ENCODE peak calls at places on chromosomes 2 and 18, in seven cellular contexts. K, W, Q, X, J, G and F are unnamed samples. For H3K36me3 and H3K4me1, the result is how much of the 10 kb centered on the place peaks cover.

GRCh38 chr2:203728321-203728720 is 21.9 kb downstream of the CD28 start:
- DNase-seq in X (peak), Q (no peak), W (no peak), J (no peak), G (no peak), K (no peak), F (no peak)

GRCh38 chr2:168716839-168717238 is 85.6 kb upstream of the NOSTRIN start:
- DNase-seq in X (no peak), J (no peak), Q (no peak), G (no peak), K (no peak), W (no peak), F (no peak)

GRCh38 chr2:43136862-43137261 is 89.5 kb downstream of the ZFP36L2 start:
- DNase-seq in G (no peak), J (no peak), W (no peak), Q (peak), K (no peak), X (no peak), F (peak)

GRCh38 chr2:20451346-20451745 is 4.5 kb downstream of the RHOB start:
- DNase-seq in W (no peak), G (no peak), X (peak), J (no peak), K (peak), Q (no peak), F (no peak)

GRCh38 chr2:160282063-160282580 is 82.0 kb upstream of the ITGB6 start:
- DNase-seq in G (no peak), X (no peak), Q (no peak), K (no peak), W (no peak), J (no peak), F (no peak)

GRCh38 chr2:231810905-231811304 is 24.7 kb downstream of the COPS7B start:
- DNase-seq in X (no peak), K (peak), J (no peak), G (no peak), W (no peak), Q (no peak), F (no peak)

GRCh38 chr2:85400023-85400422 is 10.1 kb downstream of the CAPG start:
- DNase-seq in Q (no peak), W (no peak), J (no peak), G (no peak), K (no peak), X (no peak), F (no peak)

GRCh38 chr18:76589309-76589708 is 94.3 kb upstream of the ZNF516 start:
- DNase-seq in G (no peak), K (no peak), X (no peak), Q (no peak), J (no peak), W (no peak), F (no peak)

GRCh38 chr2:3282056-3282998 is 95.3 kb downstream of the EIPR1 start:
- DNase-seq in K (peak), W (peak), X (no peak), J (no peak), G (peak), Q (no peak), F (no peak)

GRCh38 chr18:57910817-57911216 is 107.7 kb upstream of the ATP8B1 start:
- DNase-seq in G (no peak), Q (no peak), W (no peak), X (no peak), K (no peak), J (no peak), F (no peak)

GRCh38 chr2:183665403-183665802 is 541.2 kb downstream of the NUP35 start:
- DNase-seq in K (no peak), J (no peak), Q (no peak), W (no peak), G (no peak), X (no peak), F (no peak)

GRCh38 chr2:182594286-182594685 is 121.8 kb upstream of the DNAJC10 start:
- DNase-seq in Q (no peak), G (no peak), J (no peak), X (no peak), W (no peak), K (peak), F (no peak)

GRCh38 chr2:232211743-232212686 is 166.5 kb upstream of the ALPP start:
- DNase-seq in Q (no peak), X (no peak), W (no peak), K (no peak), J (no peak), G (no peak), F (no peak)

GRCh38 chr2:205925373-205926337 is 160.3 kb downstream of the INO80D start:
- DNase-seq in Q (peak), G (peak), X (peak), W (peak), J (no peak), K (peak), F (peak)

GRCh38 chr2:98460573-98461560 is 16.2 kb downstream of the INPP4A start:
- DNase-seq in X (no peak), J (no peak), W (no peak), Q (peak), G (no peak), K (no peak), F (no peak)

GRCh38 chr2:17912266-17912691 is 33.8 kb downstream of the KCNS3 start:
- DNase-seq in W (no peak), G (peak), Q (no peak), K (no peak), J (no peak), X (no peak), F (no peak)

GRCh38 chr18:21386523-21387240 is 144.7 kb downstream of the GREB1L start:
- DNase-seq in Q (no peak), K (no peak), X (no peak), J (no peak), W (no peak), G (no peak), F (no peak)

GRCh38 chr18:34990571-34990970 is 50.6 kb upstream of the MAPRE2 start:
- DNase-seq in W (peak), J (no peak), X (peak), G (peak), Q (no peak), K (peak), F (no peak)

GRCh38 chr2:46828039-46828438 is 87.6 kb downstream of the MCFD2 start:
- DNase-seq in K (no peak), J (no peak), Q (no peak), X (no peak), G (no peak), W (no peak), F (no peak)

GRCh38 chr18:73614812-73615211 is 532.8 kb downstream of the FBXO15 start:
- DNase-seq in Q (no peak), J (no peak), K (peak), X (no peak), G (no peak), W (no peak), F (no peak)

GRCh38 chr2:135688002-135688401 is 53.7 kb upstream of the UBXN4 start:
- DNase-seq in J (no peak), K (peak), G (no peak), W (no peak), X (no peak), Q (no peak), F (no peak)

GRCh38 chr2:101003278-101003775 is 1.2 kb downstream of the RPL31 start:
- DNase-seq in K (peak), Q (no peak), J (no peak), X (peak), W (no peak), G (no peak), F (peak)
- H3K36me3 ChIP-seq in K (under half), Q (under half), J (under half), X (under half), W (under half), G (under half), F (under half)

GRCh38 chr2:28694364-28694763 is 57.3 kb upstream of the PPP1CB start:
- DNase-seq in K (no peak), Q (no peak), W (no peak), J (no peak), X (no peak), G (no peak), F (no peak)

GRCh38 chr2:28693223-28693622 is 58.4 kb upstream of the PPP1CB start:
- DNase-seq in W (no peak), Q (no peak), G (no peak), X (no peak), K (no peak), J (no peak), F (no peak)

GRCh38 chr2:28696261-28696660 is 55.4 kb upstream of the PPP1CB start:
- DNase-seq in K (no peak), G (no peak), J (no peak), Q (no peak), X (no peak), W (no peak), F (no peak)

GRCh38 chr2:28697602-28698149 is 54.0 kb upstream of the PPP1CB start:
- DNase-seq in X (no peak), W (no peak), J (no peak), Q (no peak), G (no peak), K (no peak), F (no peak)

DNA sequence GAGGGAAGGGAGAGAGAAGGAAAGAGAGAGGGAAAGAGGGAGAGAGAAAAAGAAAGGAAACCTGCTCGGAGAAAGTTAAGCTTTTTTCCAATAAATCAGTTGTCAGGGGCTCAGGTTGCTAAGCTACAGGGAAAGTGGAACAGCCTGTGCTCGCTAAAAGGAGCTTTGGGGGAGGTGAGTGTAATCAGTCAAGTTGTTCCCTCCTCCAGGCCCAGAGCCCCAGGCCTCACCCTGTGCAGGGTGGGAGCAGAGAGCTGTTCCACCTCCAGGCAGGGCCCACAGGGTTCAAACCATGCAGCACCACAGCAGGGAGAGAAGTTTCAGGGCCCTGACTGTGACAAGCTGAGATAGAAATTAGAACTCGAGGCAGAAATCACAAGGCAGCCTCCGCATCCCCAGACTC is 56.4 kb upstream of the PPP1CB start:
- DNase-seq in K (no peak), Q (no peak), W (no peak), G (no peak), X (no peak), J (no peak), F (no peak)
- H3K27ac ChIP-seq in K (no peak), Q (no peak), W (no peak), G (no peak), X (no peak), J (no peak), F (no peak)

GRCh38 chr18:2978626-2979025 is 34.3 kb downstream of the LPIN2 start:
- DNase-seq in J (no peak), G (no peak), X (peak), W (peak), K (peak), Q (no peak), F (no peak)

GRCh38 chr18:2980607-2980923 is 32.4 kb downstream of the LPIN2 start:
- DNase-seq in Q (no peak), W (no peak), K (no peak), G (no peak), X (no peak), J (no peak), F (no peak)

GRCh38 chr18:2979027-2979570 is 33.8 kb downstream of the LPIN2 start:
- DNase-seq in W (no peak), J (no peak), K (peak), G (no peak), Q (no peak), X (peak), F (no peak)

GRCh38 chr18:2981212-2981728 is 31.7 kb downstream of the LPIN2 start:
- DNase-seq in J (peak), X (peak), W (no peak), G (no peak), K (peak), Q (no peak), F (peak)

DNA sequence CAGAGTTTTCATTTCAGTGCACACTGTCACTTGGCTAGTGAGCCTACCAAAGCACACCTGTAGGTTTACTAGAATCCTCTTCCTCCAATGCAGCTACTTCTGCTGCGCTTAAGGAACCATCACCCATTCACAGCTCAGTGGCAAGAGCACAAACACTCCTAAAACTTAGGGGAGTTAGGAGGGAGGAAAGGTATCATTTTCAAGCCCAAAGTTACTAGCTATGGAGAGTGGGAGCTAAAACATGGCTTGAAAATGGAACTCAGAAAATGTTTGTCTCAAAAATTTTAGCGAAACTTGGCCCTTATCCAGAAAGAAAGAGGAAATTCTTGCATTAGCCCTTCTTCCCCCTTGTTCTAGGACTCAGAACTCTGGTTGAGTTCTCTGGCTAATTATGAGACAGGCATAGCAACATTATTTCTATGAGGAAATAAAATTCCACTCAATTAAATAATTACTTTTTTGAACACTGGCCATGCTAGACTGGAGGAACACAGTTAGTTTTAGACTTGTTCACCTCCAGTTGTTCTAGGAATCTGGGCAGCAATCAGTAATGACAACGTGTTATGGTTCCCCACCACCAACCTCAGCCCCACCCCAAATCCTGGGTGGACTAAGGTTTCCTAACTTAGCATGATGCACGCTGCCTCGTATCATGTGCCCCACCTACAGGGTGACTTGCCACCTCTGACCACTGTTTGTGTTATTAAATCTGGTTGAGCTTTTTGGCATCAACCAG is 32.9 kb downstream of the LPIN2 start:
- DNase-seq in G (no peak), W (no peak), X (peak), J (no peak), K (no peak), Q (no peak), F (peak)
- H3K4me1 ChIP-seq in G (under half), W (half or more), X (half or more), J (half or more), K (under half), Q (under half), F (under half)

DNA sequence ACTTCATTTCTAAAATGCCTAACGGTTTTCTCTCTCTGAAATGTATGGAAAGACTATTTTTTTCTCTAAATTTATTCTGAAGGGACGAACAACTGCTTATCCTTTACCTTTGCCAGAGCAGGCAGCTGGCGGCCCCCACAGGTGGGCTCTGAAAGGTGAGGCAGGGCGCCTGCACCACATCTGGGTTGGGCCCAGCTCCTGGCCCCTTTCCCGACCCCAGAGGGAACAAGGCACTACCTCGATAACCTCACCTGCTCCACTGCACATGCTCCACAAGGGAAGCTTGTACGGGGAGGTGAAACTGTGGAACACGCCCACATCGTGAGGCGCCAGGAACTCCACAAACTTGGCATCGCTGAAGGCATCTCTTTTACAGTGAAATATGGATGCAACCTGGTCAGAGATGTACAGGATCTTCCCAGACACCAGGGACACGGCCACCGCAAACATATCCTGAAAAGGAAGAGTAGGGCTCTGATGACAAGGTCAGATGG is 17.3 kb downstream of the PER2 start:
- DNase-seq in K (no peak), J (no peak), X (no peak), G (peak), W (no peak), Q (no peak), F (no peak)
- H3K36me3 ChIP-seq in K (under half), J (under half), X (under half), G (under half), W (under half), Q (half or more), F (under half)

DNA sequence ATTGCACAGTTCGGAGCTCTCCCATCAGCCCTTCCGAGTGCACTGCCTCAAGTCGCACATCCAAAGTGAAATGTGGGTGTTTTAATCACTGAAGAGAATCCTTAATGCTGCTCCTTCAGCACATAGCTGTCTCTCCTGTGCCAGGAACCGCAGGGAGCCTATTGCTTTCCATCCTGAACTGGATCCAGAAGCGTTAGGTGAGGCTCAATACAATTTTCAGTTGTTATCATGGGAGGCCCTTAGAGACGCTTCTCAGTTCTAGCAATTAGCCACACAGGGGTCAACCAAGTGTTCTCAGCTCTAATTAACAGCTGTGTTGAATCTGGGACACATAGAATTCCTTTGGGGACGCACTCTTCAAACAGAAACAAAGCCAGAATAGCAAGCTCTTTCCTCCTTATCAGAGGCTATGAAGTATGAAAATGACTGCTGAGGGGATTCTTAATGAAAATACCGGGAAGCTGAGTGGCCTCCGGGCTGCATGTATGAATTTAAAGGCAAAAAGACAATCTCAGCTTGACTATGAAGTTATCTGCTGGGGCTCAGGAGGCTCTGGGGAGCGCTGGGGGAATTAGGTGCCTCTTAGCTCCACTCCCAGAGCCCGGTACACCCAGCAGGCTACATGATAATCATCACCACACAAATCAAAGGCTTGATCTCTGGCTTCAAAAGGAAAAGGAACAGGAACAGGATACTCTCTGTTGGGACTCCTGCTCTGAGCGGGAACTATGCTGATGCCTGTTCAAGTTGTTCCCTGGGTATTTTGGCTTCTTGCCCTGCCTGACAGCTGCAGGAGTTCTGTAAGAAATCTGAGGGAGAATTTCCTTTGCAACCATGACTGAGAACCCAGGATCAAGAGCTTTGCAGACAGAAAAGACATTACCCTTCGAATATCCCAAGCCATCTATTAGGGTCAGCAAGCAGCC is 55.4 kb upstream of the NCOA1 start:
- DNase-seq in J (no peak), G (peak), W (peak), X (peak), K (peak), Q (no peak), F (peak)
- H3K27ac ChIP-seq in J (no peak), G (peak), W (peak), X (no peak), K (no peak), Q (no peak), F (no peak)